ENCODE peak calls at places on chromosome 19, in four cellular contexts. O is K562, E is HepG2, K is IMR-90. A is an unnamed sample.

GRCh38 chr19:38900816-38901215 is 1.0 kb downstream of the NFKBIB start:
- DNase-seq in O (no peak), E (no peak), K (no peak), A (no peak)

GRCh38 chr19:51060973-51061372 is 3.9 kb downstream of the KLK13 start:
- DNase-seq in O (no peak), E (no peak), K (no peak), A (no peak)

GRCh38 chr19:378706-379105 is 30.2 kb downstream of the C2CD4C start:
- DNase-seq in O (no peak), E (no peak), K (no peak), A (no peak)

GRCh38 chr19:13825489-13826475 is 30.5 kb downstream of the ZSWIM4 start:
- DNase-seq in O (peak), E (no peak), K (no peak), A (no peak)

GRCh38 chr19:33456845-33457220 is 64.8 kb downstream of the PEPD start:
- DNase-seq in O (no peak), E (no peak), K (no peak), A (no peak)

GRCh38 chr19:22260499-22260898 is 25.7 kb upstream of the ZNF729 start:
- DNase-seq in O (no peak), E (no peak), K (no peak), A (no peak)

GRCh38 chr19:57231686-57232085 is 863 bp downstream of the AURKC start:
- DNase-seq in O (no peak), E (no peak), K (no peak), A (no peak)

GRCh38 chr19:29681422-29682235 is 16.4 kb downstream of the PLEKHF1 start:
- DNase-seq in O (no peak), E (no peak), K (no peak), A (no peak)

GRCh38 chr19:33752945-33753344 is 43.7 kb upstream of the KCTD15 start:
- DNase-seq in O (no peak), E (no peak), K (no peak), A (no peak)

GRCh38 chr19:15101479-15102082 is 5.6 kb upstream of the SYDE1 start:
- DNase-seq in O (peak), E (peak), K (peak), A (no peak)

GRCh38 chr19:33431986-33432385 is 58.5 kb downstream of the CEBPG start:
- DNase-seq in O (no peak), E (no peak), K (no peak), A (no peak)

GRCh38 chr19:55247621-55248099 is 11.2 kb downstream of the PPP6R1 start:
- DNase-seq in O (no peak), E (no peak), K (no peak), A (no peak)

GRCh38 chr19:42268704-42269517 is at the start of gene CIC:
- DNase-seq in O (peak), E (peak), K (peak), A (peak)

GRCh38 chr19:7624810-7625209 is 4.5 kb downstream of the XAB2 start:
- DNase-seq in O (no peak), E (no peak), K (no peak), A (no peak)

GRCh38 chr19:19460761-19461265 is 54.5 kb downstream of the TSSK6 start:
- DNase-seq in O (no peak), E (no peak), K (peak), A (no peak)

GRCh38 chr19:41702208-41702651 is 6.2 kb upstream of the CEACAM5 start:
- DNase-seq in O (no peak), E (no peak), K (peak), A (no peak)

GRCh38 chr19:16066611-16067104 is 9.6 kb upstream of the TPM4 start:
- DNase-seq in O (peak), E (peak), K (peak), A (no peak)

GRCh38 chr19:30536975-30537374 is 164.8 kb downstream of the ZNF536 start:
- DNase-seq in O (no peak), E (no peak), K (no peak), A (no peak)

GRCh38 chr19:9857076-9857721 is 22.1 kb downstream of the PIN1 start:
- DNase-seq in O (no peak), E (no peak), K (no peak), A (no peak)

GRCh38 chr19:39557791-39558622 is 18.0 kb upstream of the EID2 start:
- DNase-seq in O (no peak), E (peak), K (peak), A (peak)

GRCh38 chr19:15381864-15382263 is 2.3 kb upstream of the AKAP8 start:
- DNase-seq in O (no peak), E (no peak), K (no peak), A (no peak)

GRCh38 chr19:23523863-23524262 is 128.6 kb upstream of the ZNF91 start:
- DNase-seq in O (no peak), E (no peak), K (no peak), A (no peak)

GRCh38 chr19:33389574-33390119 is 16.1 kb downstream of the CEBPG start:
- DNase-seq in O (no peak), E (no peak), K (no peak), A (no peak)

GRCh38 chr19:47464619-47465018 is 7.1 kb downstream of the SLC8A2 start:
- DNase-seq in O (no peak), E (no peak), K (no peak), A (no peak)

GRCh38 chr19:34481861-34482379 is 362 bp downstream of the WTIP start:
- DNase-seq in O (no peak), E (no peak), K (no peak), A (no peak)

GRCh38 chr19:56707821-56708220 is 36.3 kb upstream of the ZNF835 start:
- DNase-seq in O (no peak), E (no peak), K (no peak), A (no peak)

GRCh38 chr19:8253678-8254077 is 44.5 kb downstream of the CERS4 start:
- DNase-seq in O (no peak), E (no peak), K (peak), A (no peak)

GRCh38 chr19:16340092-16340491 is 15.5 kb downstream of the KLF2 start:
- DNase-seq in O (no peak), E (peak), K (peak), A (no peak)

GRCh38 chr19:42018503-42019193 is 24.6 kb upstream of the ATP1A3 start:
- DNase-seq in O (peak), E (no peak), K (peak), A (no peak)

GRCh38 chr19:48968179-48968661 is 3.1 kb downstream of the FTL start:
- DNase-seq in O (no peak), E (peak), K (peak), A (no peak)

GRCh38 chr19:4068058-4068966 is 1.6 kb upstream of the ZBTB7A start:
- DNase-seq in O (no peak), E (no peak), K (no peak), A (no peak)

GRCh38 chr19:37778613-37779138 is 710 bp downstream of the ZNF573 start:
- DNase-seq in O (peak), E (peak), K (peak), A (no peak)

GRCh38 chr19:43739836-43740235 is 14.9 kb downstream of the SMG9 start:
- DNase-seq in O (no peak), E (no peak), K (no peak), A (no peak)

DNA sequence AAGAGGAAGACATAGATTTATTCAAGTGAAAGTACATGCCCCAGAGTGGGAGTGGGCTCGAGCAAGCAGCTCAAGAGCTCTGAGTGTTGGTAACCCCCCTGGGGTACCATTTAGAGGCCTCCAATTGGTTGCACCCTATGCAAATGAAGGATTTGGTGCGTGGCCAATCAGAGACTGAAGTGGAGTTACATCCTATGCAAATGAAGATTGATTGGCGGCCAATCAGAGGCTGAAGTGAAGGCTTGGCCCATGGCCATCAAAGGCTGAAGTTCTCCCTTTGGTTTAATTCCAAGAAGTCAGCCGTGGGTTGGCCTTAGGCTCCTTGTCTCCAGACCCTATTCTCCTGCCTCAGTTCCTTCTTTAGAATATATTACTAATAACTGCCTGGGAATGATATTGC is 12.9 kb upstream of the IGFL1 start:
- DNase-seq in O (no peak), E (no peak), K (no peak), A (no peak)
- TF ChIP-seq RFX5 in O (no peak), E (no peak), K (no peak), A (no peak)

DNA sequence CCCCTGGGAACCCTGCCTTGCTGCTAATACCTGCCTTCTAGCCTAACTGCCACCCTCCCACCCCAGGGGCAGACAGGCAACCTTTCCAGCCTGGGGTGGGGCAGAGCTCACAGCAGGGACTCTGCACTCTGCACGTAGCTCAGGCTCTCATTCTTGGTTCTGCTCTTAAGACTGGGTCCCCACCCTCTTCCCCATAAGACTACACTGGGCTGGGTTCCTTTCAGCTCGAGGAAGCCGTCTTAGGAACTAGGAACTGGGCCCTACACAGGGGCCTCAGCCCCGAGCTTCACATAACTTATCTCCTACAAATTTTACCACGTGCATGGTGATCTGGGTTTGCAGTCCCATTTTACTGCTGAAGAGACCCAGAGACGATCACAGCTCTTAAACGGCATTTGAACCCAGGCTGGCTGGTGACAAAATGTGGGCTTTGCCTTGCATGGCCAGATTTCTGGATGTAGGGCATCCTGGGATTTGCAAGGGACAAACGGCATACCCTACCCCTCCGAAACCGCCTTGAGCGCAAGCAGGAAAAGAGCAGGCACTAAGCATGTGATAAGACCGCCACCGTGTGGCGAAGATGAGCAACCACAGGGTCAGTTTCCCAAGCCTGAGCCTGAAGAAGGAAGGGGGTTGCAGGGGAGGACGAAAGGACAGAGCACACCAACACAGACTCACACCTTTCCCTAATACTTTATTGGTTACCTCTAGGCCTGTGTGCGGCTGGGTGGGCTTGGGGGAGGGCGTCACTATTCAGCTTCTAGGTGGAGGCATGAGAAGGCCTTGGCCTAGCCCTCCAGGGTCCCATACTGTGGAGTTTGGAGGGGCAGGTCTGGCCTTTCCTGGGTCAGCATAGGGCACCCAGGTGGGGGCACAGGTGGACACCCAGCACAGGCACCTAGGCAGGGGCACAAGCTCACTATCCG is 5.1 kb downstream of the JUNB start:
- DNase-seq in O (peak), E (peak), K (peak), A (no peak)
- TF ChIP-seq POLR2A in O (peak), E (peak), K (peak), A (peak)

GRCh38 chr19:6039541-6040225 is 61.7 kb upstream of the RANBP3 start:
- DNase-seq in O (no peak), E (no peak), K (no peak), A (no peak)
- TF ChIP-seq RFX5 in O (no peak), E (no peak), K (no peak), A (no peak)

DNA sequence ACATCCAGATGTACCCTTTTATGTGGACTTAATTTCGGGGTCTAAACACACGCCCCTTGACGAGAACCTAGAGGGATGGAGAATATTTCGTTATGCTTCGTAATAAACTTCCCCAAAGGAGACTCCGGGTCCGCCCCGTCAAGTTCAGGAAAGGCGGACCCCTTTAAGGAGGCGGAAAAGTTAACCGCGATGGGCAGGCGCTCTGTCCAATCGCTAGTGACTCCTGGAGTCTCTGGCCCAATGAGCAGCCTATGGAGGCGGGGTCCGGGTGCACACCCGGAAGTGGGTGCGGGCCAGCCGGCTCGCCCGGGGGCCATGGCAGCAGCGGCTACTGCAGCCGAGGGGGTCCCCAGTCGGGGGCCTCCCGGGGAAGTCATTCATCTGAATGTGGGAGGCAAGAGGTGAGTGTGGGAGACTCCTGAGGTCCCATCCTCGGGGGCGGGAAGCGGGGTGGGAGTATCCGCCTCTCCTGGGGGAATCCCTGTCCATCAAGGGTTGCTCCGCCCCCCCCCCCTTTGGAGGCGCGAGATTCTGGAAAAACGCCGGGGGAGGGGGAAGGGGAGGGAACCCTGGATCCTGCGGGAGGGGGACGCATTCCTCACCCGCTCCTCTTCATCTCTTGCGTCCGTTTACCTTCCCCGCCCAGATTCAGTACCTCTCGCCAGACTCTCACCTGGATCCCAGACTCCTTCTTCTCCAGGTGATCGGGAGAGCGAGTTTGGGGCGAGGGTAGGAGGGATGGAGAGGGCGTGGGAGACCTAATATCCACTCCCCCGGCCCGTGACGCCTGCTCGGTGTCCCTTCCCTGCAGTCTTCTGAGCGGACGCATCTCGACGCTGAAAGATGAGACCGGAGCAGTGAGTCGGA is at the start of gene SHKBP1:
- DNase-seq in O (peak), E (peak), K (peak), A (peak)
- TF ChIP-seq POLR2A in O (peak), E (peak), K (peak), A (peak)

DNA sequence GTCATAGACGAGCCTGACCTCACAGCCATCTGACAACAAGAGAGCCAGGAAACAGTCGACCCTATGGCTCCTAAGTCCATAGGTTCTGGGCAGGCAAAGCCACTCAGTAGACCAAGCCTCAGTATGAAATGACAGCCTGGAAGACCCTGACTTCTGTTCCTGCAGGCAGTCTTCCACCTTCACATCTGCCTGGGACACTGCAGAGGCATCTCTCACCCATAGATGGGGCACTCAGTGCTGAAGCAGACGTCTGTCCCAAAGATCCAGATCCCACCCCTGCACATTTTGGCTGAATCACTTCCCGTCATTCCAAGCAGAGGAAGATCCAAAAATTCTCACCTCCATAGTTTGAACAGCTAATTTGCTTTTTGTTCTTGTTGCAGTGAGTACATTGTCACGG is 139.3 kb upstream of the ZNF507 start:
- DNase-seq in O (no peak), E (no peak), K (no peak), A (no peak)
- TF ChIP-seq RFX5 in O (no peak), E (no peak), K (no peak), A (no peak)

GRCh38 chr19:2608602-2608922 is 93.9 kb downstream of the GNG7 start:
- DNase-seq in O (no peak), E (no peak), K (no peak), A (no peak)

GRCh38 chr19:2604747-2605329 is 97.7 kb downstream of the GNG7 start:
- DNase-seq in O (no peak), E (no peak), K (no peak), A (no peak)

GRCh38 chr19:2609389-2610116 is 92.9 kb downstream of the GNG7 start:
- DNase-seq in O (no peak), E (no peak), K (no peak), A (peak)

GRCh38 chr19:2610637-2611482 is 91.6 kb downstream of the GNG7 start:
- DNase-seq in O (peak), E (peak), K (peak), A (peak)

DNA sequence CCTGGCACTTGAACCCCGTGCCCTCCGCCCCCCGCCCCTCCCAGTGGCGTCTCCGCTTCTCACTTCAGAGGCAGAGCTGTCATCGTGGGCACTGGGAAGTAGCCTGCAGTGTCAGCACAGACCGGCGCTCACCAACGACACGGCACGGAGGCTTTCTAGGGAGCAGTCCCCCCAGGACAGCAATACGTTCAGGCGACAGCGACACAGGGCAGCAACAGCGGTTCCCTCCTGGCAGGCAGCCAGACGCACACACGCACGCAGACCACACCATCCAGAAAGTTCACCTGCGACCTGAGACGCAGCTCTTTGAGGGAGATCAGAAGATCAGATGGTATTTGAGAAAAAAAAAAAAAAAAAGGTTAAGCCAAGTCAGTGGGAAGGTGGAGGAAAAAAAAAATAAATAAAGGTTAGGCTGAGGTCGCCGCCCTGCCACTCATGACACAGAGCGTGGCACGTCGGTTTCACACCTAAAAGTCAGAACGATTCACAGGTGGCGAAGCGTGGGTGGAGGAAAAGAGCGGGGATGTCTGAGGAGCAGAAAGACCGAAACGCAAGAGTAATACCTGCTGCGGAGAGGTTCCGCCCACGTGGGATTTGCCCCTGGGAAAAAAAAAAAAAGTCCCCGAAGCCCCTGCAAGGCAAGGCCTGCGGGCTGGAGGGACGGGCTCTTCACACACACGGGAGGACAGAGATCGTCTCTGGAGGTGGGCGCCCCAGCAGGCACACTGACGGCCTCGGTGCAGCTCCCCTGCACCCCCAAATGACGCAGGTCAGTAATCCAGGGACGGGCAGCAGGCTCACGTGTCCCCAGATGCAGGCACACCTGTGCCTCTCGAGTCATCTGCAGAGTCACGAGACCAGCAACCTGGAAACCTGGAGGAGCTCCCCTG is 94.5 kb downstream of the GNG7 start:
- DNase-seq in O (no peak), E (no peak), K (no peak), A (peak)
- TF ChIP-seq POLR2A in O (no peak), E (no peak), K (no peak), A (peak)

GRCh38 chr19:6229951-6230712 is 49.6 kb downstream of the MLLT1 start:
- DNase-seq in O (no peak), E (no peak), K (no peak), A (no peak)
- TF ChIP-seq RFX5 in O (no peak), E (no peak), K (no peak), A (no peak)

GRCh38 chr19:18112989-18113478 is 15.5 kb downstream of the MAST3 start:
- DNase-seq in O (peak), E (peak), K (peak), A (no peak)
- TF ChIP-seq POLR2A in O (no peak), E (no peak), K (no peak), A (no peak)